ENCODE peak calls at places on chromosomes 5 and 9, in eight cellular contexts. One of them, this sample, is unnamed.

GRCh38 chr9:136619742-136620440 is 42.8 kb upstream of the EGFL7 start:
- DNase-seq in Peyer's patch: no peak
- DNase-seq in upper lobe of left lung: peak
- DNase-seq in uterus: no peak
- DNase-seq in heart left ventricle: peak
- DNase-seq in A549: no peak
- DNase-seq in HCT116: no peak
- DNase-seq in endothelial cell of umbilical vein: no peak
- DNase-seq in this sample: no peak

GRCh38 chr9:131397100-131397790 is 3.4 kb downstream of the PRRC2B start:
- DNase-seq in HCT116: no peak
- DNase-seq in heart left ventricle: no peak
- DNase-seq in Peyer's patch: no peak
- DNase-seq in uterus: no peak
- DNase-seq in A549: no peak
- DNase-seq in upper lobe of left lung: no peak
- DNase-seq in endothelial cell of umbilical vein: peak
- DNase-seq in this sample: no peak

GRCh38 chr5:145681686-145682085 is 153.5 kb downstream of the PRELID2 start:
- DNase-seq in uterus: no peak
- DNase-seq in HCT116: peak
- DNase-seq in Peyer's patch: no peak
- DNase-seq in A549: peak
- DNase-seq in endothelial cell of umbilical vein: peak
- DNase-seq in upper lobe of left lung: no peak
- DNase-seq in heart left ventricle: peak
- DNase-seq in this sample: peak

GRCh38 chr9:134928796-134929559 is 11.3 kb upstream of the FCN1 start:
- DNase-seq in endothelial cell of umbilical vein: no peak
- DNase-seq in HCT116: no peak
- DNase-seq in Peyer's patch: peak
- DNase-seq in upper lobe of left lung: no peak
- DNase-seq in heart left ventricle: peak
- DNase-seq in A549: no peak
- DNase-seq in uterus: no peak
- DNase-seq in this sample: no peak

GRCh38 chr9:100309992-100310391 is 42.8 kb downstream of the TEX10 start:
- DNase-seq in upper lobe of left lung: no peak
- DNase-seq in HCT116: no peak
- DNase-seq in heart left ventricle: no peak
- DNase-seq in A549: no peak
- DNase-seq in uterus: no peak
- DNase-seq in Peyer's patch: no peak
- DNase-seq in endothelial cell of umbilical vein: no peak
- DNase-seq in this sample: no peak

GRCh38 chr5:81080809-81081460 is 120.8 kb downstream of the RASGRF2 start:
- DNase-seq in A549: no peak
- DNase-seq in endothelial cell of umbilical vein: no peak
- DNase-seq in uterus: no peak
- DNase-seq in heart left ventricle: peak
- DNase-seq in upper lobe of left lung: no peak
- DNase-seq in HCT116: no peak
- DNase-seq in Peyer's patch: no peak
- DNase-seq in this sample: no peak

GRCh38 chr9:81871695-81872094 is 56.5 kb upstream of the SPATA31D4 start:
- DNase-seq in heart left ventricle: no peak
- DNase-seq in endothelial cell of umbilical vein: peak
- DNase-seq in A549: peak
- DNase-seq in upper lobe of left lung: no peak
- DNase-seq in HCT116: no peak
- DNase-seq in Peyer's patch: no peak
- DNase-seq in uterus: no peak
- DNase-seq in this sample: no peak

GRCh38 chr5:71891856-71892255 is 172.8 kb downstream of the CARTPT start:
- DNase-seq in endothelial cell of umbilical vein: no peak
- DNase-seq in HCT116: no peak
- DNase-seq in uterus: no peak
- DNase-seq in upper lobe of left lung: no peak
- DNase-seq in A549: no peak
- DNase-seq in Peyer's patch: no peak
- DNase-seq in heart left ventricle: peak
- DNase-seq in this sample: no peak

GRCh38 chr5:96157841-96158291 is 196.2 kb upstream of the ELL2 start:
- DNase-seq in heart left ventricle: no peak
- DNase-seq in HCT116: no peak
- DNase-seq in upper lobe of left lung: no peak
- DNase-seq in endothelial cell of umbilical vein: no peak
- DNase-seq in Peyer's patch: no peak
- DNase-seq in A549: no peak
- DNase-seq in uterus: no peak
- DNase-seq in this sample: no peak

GRCh38 chr5:42810905-42811590 is 644 bp downstream of the SELENOP start:
- DNase-seq in uterus: no peak
- DNase-seq in upper lobe of left lung: no peak
- DNase-seq in heart left ventricle: no peak
- DNase-seq in endothelial cell of umbilical vein: no peak
- DNase-seq in Peyer's patch: no peak
- DNase-seq in HCT116: no peak
- DNase-seq in A549: no peak
- DNase-seq in this sample: no peak

GRCh38 chr5:178793156-178793555 is 62.7 kb upstream of the ZNF354A start:
- DNase-seq in heart left ventricle: no peak
- DNase-seq in upper lobe of left lung: no peak
- DNase-seq in Peyer's patch: no peak
- DNase-seq in A549: no peak
- DNase-seq in endothelial cell of umbilical vein: no peak
- DNase-seq in uterus: no peak
- DNase-seq in HCT116: peak
- DNase-seq in this sample: peak

GRCh38 chr5:68730220-68731010 is 363.4 kb upstream of the SLC30A5 start:
- DNase-seq in Peyer's patch: no peak
- DNase-seq in HCT116: no peak
- DNase-seq in uterus: peak
- DNase-seq in upper lobe of left lung: no peak
- DNase-seq in heart left ventricle: peak
- DNase-seq in A549: no peak
- DNase-seq in endothelial cell of umbilical vein: peak
- DNase-seq in this sample: peak

GRCh38 chr9:129811967-129812363 is 9.0 kb downstream of the TOR1B start:
- DNase-seq in upper lobe of left lung: no peak
- DNase-seq in Peyer's patch: no peak
- DNase-seq in heart left ventricle: no peak
- DNase-seq in endothelial cell of umbilical vein: no peak
- DNase-seq in HCT116: no peak
- DNase-seq in uterus: no peak
- DNase-seq in A549: no peak
- DNase-seq in this sample: no peak

GRCh38 chr9:97633859-97634485 is 351 bp downstream of the NCBP1 start:
- DNase-seq in A549: peak
- DNase-seq in Peyer's patch: no peak
- DNase-seq in upper lobe of left lung: no peak
- DNase-seq in HCT116: no peak
- DNase-seq in heart left ventricle: no peak
- DNase-seq in endothelial cell of umbilical vein: peak
- DNase-seq in uterus: no peak
- DNase-seq in this sample: peak

GRCh38 chr9:97632406-97632991 is 669 bp downstream of the TSTD2 start:
- DNase-seq in upper lobe of left lung: no peak
- DNase-seq in endothelial cell of umbilical vein: no peak
- DNase-seq in uterus: peak
- DNase-seq in heart left ventricle: peak
- DNase-seq in HCT116: no peak
- DNase-seq in Peyer's patch: peak
- DNase-seq in A549: no peak
- DNase-seq in this sample: peak

GRCh38 chr9:97636903-97637302 is 3.3 kb downstream of the NCBP1 start:
- DNase-seq in uterus: no peak
- DNase-seq in heart left ventricle: no peak
- DNase-seq in endothelial cell of umbilical vein: no peak
- DNase-seq in Peyer's patch: no peak
- DNase-seq in upper lobe of left lung: no peak
- DNase-seq in HCT116: no peak
- DNase-seq in A549: no peak
- DNase-seq in this sample: peak

GRCh38 chr9:97635026-97635425 is 1.4 kb downstream of the NCBP1 start:
- DNase-seq in Peyer's patch: no peak
- DNase-seq in A549: no peak
- DNase-seq in heart left ventricle: no peak
- DNase-seq in HCT116: no peak
- DNase-seq in uterus: no peak
- DNase-seq in upper lobe of left lung: no peak
- DNase-seq in endothelial cell of umbilical vein: no peak
- DNase-seq in this sample: no peak

GRCh38 chr9:97632992-97633858 is at the start of the genes NCBP1 and TSTD2:
- DNase-seq in upper lobe of left lung: peak
- DNase-seq in endothelial cell of umbilical vein: peak
- DNase-seq in uterus: peak
- DNase-seq in HCT116: peak
- DNase-seq in heart left ventricle: peak
- DNase-seq in Peyer's patch: peak
- DNase-seq in A549: peak
- DNase-seq in this sample: peak
- TF ChIP-seq POLR2A in upper lobe of left lung: peak
- TF ChIP-seq POLR2A in endothelial cell of umbilical vein: peak
- TF ChIP-seq POLR2A in uterus: peak
- TF ChIP-seq POLR2A in HCT116: peak
- TF ChIP-seq POLR2A in heart left ventricle: no peak
- TF ChIP-seq POLR2A in Peyer's patch: peak
- TF ChIP-seq POLR2A in A549: peak
- TF ChIP-seq POLR2A in this sample: peak

DNA sequence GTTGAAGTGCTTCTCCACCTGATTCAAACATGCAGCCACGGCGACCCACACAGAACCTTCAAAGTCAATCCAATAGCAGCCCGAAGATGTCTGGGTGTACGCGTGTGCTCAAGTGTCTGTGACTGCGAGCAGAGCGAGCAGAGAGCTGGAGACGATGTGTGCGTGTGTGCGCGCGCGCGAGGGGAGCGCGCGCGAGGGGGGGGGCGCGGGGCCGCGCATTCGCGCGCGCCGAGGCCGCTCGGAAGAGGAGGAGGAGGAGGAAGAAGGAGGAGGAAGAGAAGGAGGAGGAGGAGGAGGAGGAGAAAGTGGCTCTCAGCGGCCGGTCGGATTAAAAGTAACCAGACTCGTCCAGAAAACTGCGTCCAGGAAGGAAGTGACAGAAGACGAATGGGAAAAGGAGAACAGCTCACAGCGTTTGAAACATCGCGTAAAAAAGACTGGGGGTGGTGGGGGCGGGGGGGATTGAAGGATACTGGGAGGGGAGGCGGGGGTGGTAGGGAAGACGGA is at the start of gene MEF2C:
- DNase-seq in A549: no peak
- DNase-seq in Peyer's patch: peak
- DNase-seq in upper lobe of left lung: peak
- DNase-seq in heart left ventricle: peak
- DNase-seq in endothelial cell of umbilical vein: peak
- DNase-seq in uterus: peak
- DNase-seq in HCT116: peak
- DNase-seq in this sample: peak
- TF ChIP-seq POLR2A in A549: no peak
- TF ChIP-seq POLR2A in Peyer's patch: peak
- TF ChIP-seq POLR2A in upper lobe of left lung: peak
- TF ChIP-seq POLR2A in heart left ventricle: no peak
- TF ChIP-seq POLR2A in endothelial cell of umbilical vein: peak
- TF ChIP-seq POLR2A in uterus: peak
- TF ChIP-seq POLR2A in HCT116: peak
- TF ChIP-seq POLR2A in this sample: peak

DNA sequence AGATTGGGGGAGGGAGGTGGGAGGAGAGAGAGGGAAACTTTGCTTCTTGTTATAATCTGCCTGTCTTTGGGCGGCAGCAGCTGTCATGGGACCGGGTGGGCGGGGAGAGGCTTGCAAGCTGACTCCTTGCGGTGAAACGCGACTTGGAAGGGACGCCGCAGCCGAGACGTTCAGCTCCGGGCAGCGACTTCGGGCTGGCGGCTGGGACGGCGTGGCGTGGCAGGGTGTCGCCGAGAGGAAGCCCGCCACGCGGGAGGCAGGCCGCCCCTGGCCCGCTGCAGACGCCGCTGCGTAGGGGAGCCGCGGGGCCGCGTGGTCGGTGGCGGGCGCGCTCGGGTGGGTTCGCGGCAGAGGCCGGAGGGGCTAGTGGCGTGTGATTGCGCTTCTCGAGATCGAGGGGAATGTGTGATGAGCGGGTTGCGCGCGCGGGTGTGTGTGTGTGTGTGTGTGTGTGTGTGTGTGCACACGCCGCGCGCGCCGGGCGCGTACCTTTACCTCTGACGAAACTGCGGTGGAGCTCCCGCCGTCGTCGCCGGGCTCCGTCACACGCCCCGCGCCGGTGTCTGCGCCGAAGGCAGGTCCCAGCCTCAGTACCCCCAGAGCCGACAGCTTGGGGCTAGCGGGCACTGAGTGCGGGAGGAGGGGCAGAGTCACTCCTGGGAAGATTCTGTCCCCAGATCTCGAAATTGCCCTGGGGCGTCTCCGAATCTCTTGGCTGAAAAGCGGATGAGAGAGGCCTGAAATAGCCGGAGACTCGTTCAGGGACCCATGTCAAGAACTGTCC is 1.7 kb downstream of the PPARGC1B start:
- DNase-seq in endothelial cell of umbilical vein: peak
- DNase-seq in upper lobe of left lung: peak
- DNase-seq in HCT116: peak
- DNase-seq in heart left ventricle: peak
- DNase-seq in A549: peak
- DNase-seq in Peyer's patch: peak
- DNase-seq in uterus: peak
- DNase-seq in this sample: peak
- TF ChIP-seq POLR2A in endothelial cell of umbilical vein: no peak
- TF ChIP-seq POLR2A in upper lobe of left lung: peak
- TF ChIP-seq POLR2A in HCT116: no peak
- TF ChIP-seq POLR2A in heart left ventricle: peak
- TF ChIP-seq POLR2A in A549: no peak
- TF ChIP-seq POLR2A in Peyer's patch: peak
- TF ChIP-seq POLR2A in uterus: peak
- TF ChIP-seq POLR2A in this sample: no peak

GRCh38 chr9:124414612-124415011 is 630 bp downstream of the PSMB7 start:
- DNase-seq in HCT116: no peak
- DNase-seq in endothelial cell of umbilical vein: peak
- DNase-seq in heart left ventricle: no peak
- DNase-seq in Peyer's patch: no peak
- DNase-seq in uterus: no peak
- DNase-seq in upper lobe of left lung: no peak
- DNase-seq in A549: no peak
- DNase-seq in this sample: no peak

GRCh38 chr9:124415852-124416484 is 726 bp upstream of the PSMB7 start:
- DNase-seq in A549: no peak
- DNase-seq in upper lobe of left lung: no peak
- DNase-seq in uterus: no peak
- DNase-seq in HCT116: no peak
- DNase-seq in Peyer's patch: no peak
- DNase-seq in heart left ventricle: no peak
- DNase-seq in endothelial cell of umbilical vein: no peak
- DNase-seq in this sample: peak

GRCh38 chr9:124412228-124412575 is 3.0 kb downstream of the PSMB7 start:
- DNase-seq in HCT116: no peak
- DNase-seq in Peyer's patch: no peak
- DNase-seq in uterus: no peak
- DNase-seq in upper lobe of left lung: no peak
- DNase-seq in endothelial cell of umbilical vein: no peak
- DNase-seq in A549: no peak
- DNase-seq in heart left ventricle: no peak
- DNase-seq in this sample: no peak

GRCh38 chr9:124411514-124412227 is 3.6 kb downstream of the PSMB7 start:
- DNase-seq in HCT116: no peak
- DNase-seq in uterus: no peak
- DNase-seq in endothelial cell of umbilical vein: peak
- DNase-seq in upper lobe of left lung: no peak
- DNase-seq in heart left ventricle: no peak
- DNase-seq in Peyer's patch: no peak
- DNase-seq in A549: no peak
- DNase-seq in this sample: peak

GRCh38 chr9:124415102-124415851 is at the start of gene PSMB7:
- DNase-seq in HCT116: peak
- DNase-seq in uterus: peak
- DNase-seq in A549: peak
- DNase-seq in upper lobe of left lung: peak
- DNase-seq in heart left ventricle: peak
- DNase-seq in Peyer's patch: peak
- DNase-seq in endothelial cell of umbilical vein: peak
- DNase-seq in this sample: peak
- TF ChIP-seq POLR2A in HCT116: no peak
- TF ChIP-seq POLR2A in uterus: peak
- TF ChIP-seq POLR2A in A549: peak
- TF ChIP-seq POLR2A in upper lobe of left lung: peak
- TF ChIP-seq POLR2A in heart left ventricle: no peak
- TF ChIP-seq POLR2A in Peyer's patch: peak
- TF ChIP-seq POLR2A in endothelial cell of umbilical vein: peak
- TF ChIP-seq POLR2A in this sample: peak